ENCODE peak calls at places on chromosomes 3 and 15, in four cellular contexts. S is IMR-90, R is neural progenitor cell, C is heart left ventricle. D is an unnamed sample.

GRCh38 chr15:56919708-56920637 is 1.5 kb downstream of the TCF12 start:
- DNase-seq in S (peak; percentile 35), C (peak; percentile 40), R (peak; percentile 67), D (no peak)

GRCh38 chr3:25589104-25589782 is 75.5 kb downstream of the TOP2B start:
- DNase-seq in C (no peak), S (no peak), R (no peak), D (no peak)

GRCh38 chr3:23312866-23313265 is 109.7 kb downstream of the UBE2E2 start:
- DNase-seq in C (no peak), S (peak; percentile 51), R (no peak), D (no peak)

GRCh38 chr3:45041666-45042065 is 15.6 kb downstream of the CLEC3B start:
- DNase-seq in S (no peak), C (no peak), R (no peak), D (no peak)

GRCh38 chr3:17846466-17846865 is 104.0 kb upstream of the TBC1D5 start:
- DNase-seq in R (peak; percentile 16), S (peak; percentile 13), C (no peak), D (no peak)

GRCh38 chr15:68304611-68305337 is 27.2 kb downstream of the FEM1B start:
- DNase-seq in S (no peak), R (peak; percentile 52), C (no peak), D (no peak)

GRCh38 chr3:45659661-45660566 is 29.3 kb upstream of the SACM1L start:
- DNase-seq in C (peak; percentile 52), R (peak; percentile 68), S (peak; percentile 97), D (peak; percentile 79)

GRCh38 chr3:6989608-6990291 is 128.8 kb downstream of the GRM7 start:
- DNase-seq in S (no peak), C (no peak), R (peak; percentile 31), D (no peak)

GRCh38 chr3:149553781-149554451 is 79.4 kb downstream of the TM4SF4 start:
- DNase-seq in C (peak; percentile 68), R (no peak), S (peak; percentile 94), D (no peak)

DNA sequence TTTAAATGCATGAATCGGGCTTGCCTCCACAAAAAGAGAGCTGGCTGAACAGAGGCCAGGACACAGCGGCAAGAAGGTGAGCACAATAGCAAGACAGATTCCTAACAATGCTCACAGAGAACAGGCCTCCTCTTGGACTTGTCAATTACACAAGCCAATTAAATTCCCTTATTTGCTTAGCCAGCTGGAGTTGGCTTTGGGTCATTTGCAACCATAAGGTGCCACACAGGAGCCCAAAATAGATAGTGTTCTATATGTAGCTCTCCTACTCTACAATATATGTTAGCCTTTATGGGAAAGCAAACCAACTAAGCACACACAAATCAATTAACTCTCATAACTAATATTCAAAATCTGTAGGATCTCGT is 335.6 kb downstream of the FOXP1 start:
- DNase-seq in C (no peak), S (no peak), R (no peak), D (no peak)
- H3K4me1 ChIP-seq in C (peaks cover 59% of the 10 kb centered on the region), S (peaks cover 26% of the 10 kb centered on the region), R (peaks cover 56% of the 10 kb centered on the region), D (peaks cover 2% of the 10 kb centered on the region)

DNA sequence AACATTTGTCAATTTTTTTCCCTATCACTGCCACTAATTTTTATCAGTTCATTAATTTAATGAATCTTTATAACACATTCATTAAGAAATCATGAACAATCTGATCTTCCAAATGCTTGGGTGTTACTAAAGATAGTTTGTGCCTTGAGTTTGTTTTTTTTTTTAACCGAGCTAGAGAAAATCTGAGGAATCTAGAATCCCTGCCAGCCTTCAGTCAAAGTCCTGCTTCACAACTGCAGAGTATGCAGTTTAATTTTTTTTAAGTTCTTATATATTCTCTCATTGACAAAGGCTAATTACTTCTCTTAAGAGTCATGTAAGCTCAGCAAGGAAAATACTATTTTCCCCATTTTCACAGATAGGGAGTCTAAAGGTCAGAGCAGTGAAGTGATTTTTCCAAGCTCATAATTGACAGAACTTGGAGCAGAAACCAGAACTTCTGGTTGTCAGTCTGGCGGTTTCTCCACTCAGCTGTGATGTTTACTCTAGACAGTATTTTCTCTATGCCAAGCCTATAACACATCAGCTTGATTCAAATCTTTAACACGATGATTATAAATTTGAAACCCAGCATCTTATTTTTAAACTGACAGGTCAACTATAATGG is 55.7 kb downstream of the TNIK start:
- DNase-seq in S (no peak), C (no peak), R (no peak), D (no peak)
- H3K4me3 ChIP-seq in S (no peak overlapping the region), C (no peak overlapping the region), R (no peak overlapping the region), D (no peak overlapping the region)

GRCh38 chr3:184335661-184336483 is 1.5 kb upstream of the FAM131A start:
- DNase-seq in C (peak; percentile 87), R (peak; percentile 95), S (peak; percentile 78), D (peak; percentile 77)

GRCh38 chr3:184338538-184338945 is 1.1 kb downstream of the FAM131A start:
- DNase-seq in S (peak; percentile 87), C (peak; percentile 92), R (peak; percentile 92), D (no peak)

GRCh38 chr3:184337981-184338380 is 581 bp downstream of the FAM131A start:
- DNase-seq in R (no peak), C (no peak), S (no peak), D (no peak)

GRCh38 chr3:184336484-184337230 is 743 bp upstream of the FAM131A start:
- DNase-seq in S (peak; percentile 65), C (peak; percentile 58), R (peak; percentile 72), D (peak; percentile 61)

GRCh38 chr3:184337315-184337714 is at the start of gene FAM131A:
- DNase-seq in S (peak; percentile 28), C (peak; percentile 83), R (no peak), D (no peak)
- H3K4me1 ChIP-seq in S (peaks cover 38% of the 10 kb centered on the region), C (peaks cover 40% of the 10 kb centered on the region), R (peaks cover 21% of the 10 kb centered on the region), D (no peaks in the 10 kb centered on the region)

GRCh38 chr15:29103825-29104565 is 165.6 kb downstream of the NSMCE3 start:
- DNase-seq in R (peak; percentile 95), C (peak; percentile 72), S (peak; percentile 68), D (peak; percentile 40)
- H3K4me3 ChIP-seq in R (peak overlapping the region; percentile 27), C (peak overlapping the region; percentile 39), S (no peak overlapping the region), D (no peak overlapping the region)

D was measured in small intestine.